ENCODE peak calls at places on chromosome 7, in five cellular contexts. Z is GM12878, R is HepG2, A is HCT116, O is H1. U is an unnamed sample.

GRCh38 chr7:110514973-110515372 is 576.0 kb upstream of the LRRN3 start:
- DNase-seq in A (no peak), R (no peak), Z (no peak), O (no peak), U (no peak)

GRCh38 chr7:8442814-8443304 is 9.4 kb downstream of the NXPH1 start:
- DNase-seq in A (no peak), Z (no peak), O (no peak), R (no peak), U (peak; percentile 65)

GRCh38 chr7:133314084-133314483 is 61.2 kb downstream of the EXOC4 start:
- DNase-seq in R (no peak), Z (no peak), O (no peak), A (no peak), U (no peak)

GRCh38 chr7:91875851-91876250 is 4.7 kb downstream of the MTERF1 start:
- DNase-seq in A (no peak), O (no peak), R (no peak), Z (no peak), U (no peak)

GRCh38 chr7:158194365-158194900 is 393.2 kb downstream of the PTPRN2 start:
- DNase-seq in Z (no peak), R (no peak), A (no peak), O (no peak), U (peak; percentile 5)

GRCh38 chr7:44767134-44767911 is 18.7 kb downstream of the ZMIZ2 start:
- DNase-seq in Z (no peak), A (no peak), O (no peak), R (no peak), U (no peak)

GRCh38 chr7:209846-210245 is 17.5 kb downstream of the FAM20C start:
- DNase-seq in A (no peak), O (no peak), R (no peak), Z (no peak), U (no peak)

GRCh38 chr7:158924956-158925355 is 68.6 kb downstream of the DYNC2I1 start:
- DNase-seq in Z (no peak), R (no peak), O (no peak), A (no peak), U (no peak)

GRCh38 chr7:142349670-142350405 is 92.0 kb upstream of the PRSS58 start:
- DNase-seq in A (no peak), Z (no peak), R (no peak), O (no peak), U (no peak)

GRCh38 chr7:112798199-112799159 is 8.3 kb upstream of the TMEM168 start:
- DNase-seq in Z (no peak), O (no peak), R (no peak), A (no peak), U (no peak)

DNA sequence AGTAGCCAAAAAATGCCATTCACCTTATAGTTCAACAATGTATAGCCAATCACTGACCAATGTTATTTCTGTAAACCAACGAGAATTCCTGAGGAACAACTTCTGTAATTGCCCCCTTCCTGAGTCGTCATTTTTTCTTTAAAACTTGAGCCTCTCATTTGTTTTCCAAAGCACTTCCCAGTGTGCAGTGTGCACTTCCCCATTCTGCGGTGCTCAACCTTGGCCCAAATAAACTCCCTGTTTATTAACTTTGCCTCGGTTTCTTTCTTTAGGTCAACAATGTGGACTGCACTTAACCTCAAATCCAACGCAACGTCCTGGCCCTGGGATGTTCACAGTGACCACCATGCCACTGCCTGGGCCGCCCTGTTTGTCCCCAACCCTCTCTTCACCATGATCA is 15.0 kb downstream of the PKD1L1 start:
- DNase-seq in O (no peak), Z (no peak), A (no peak), R (no peak), U (no peak)
- TF ChIP-seq SIN3A in O (no peak), Z (no peak), A (no peak), R (no peak), U (no peak)

DNA sequence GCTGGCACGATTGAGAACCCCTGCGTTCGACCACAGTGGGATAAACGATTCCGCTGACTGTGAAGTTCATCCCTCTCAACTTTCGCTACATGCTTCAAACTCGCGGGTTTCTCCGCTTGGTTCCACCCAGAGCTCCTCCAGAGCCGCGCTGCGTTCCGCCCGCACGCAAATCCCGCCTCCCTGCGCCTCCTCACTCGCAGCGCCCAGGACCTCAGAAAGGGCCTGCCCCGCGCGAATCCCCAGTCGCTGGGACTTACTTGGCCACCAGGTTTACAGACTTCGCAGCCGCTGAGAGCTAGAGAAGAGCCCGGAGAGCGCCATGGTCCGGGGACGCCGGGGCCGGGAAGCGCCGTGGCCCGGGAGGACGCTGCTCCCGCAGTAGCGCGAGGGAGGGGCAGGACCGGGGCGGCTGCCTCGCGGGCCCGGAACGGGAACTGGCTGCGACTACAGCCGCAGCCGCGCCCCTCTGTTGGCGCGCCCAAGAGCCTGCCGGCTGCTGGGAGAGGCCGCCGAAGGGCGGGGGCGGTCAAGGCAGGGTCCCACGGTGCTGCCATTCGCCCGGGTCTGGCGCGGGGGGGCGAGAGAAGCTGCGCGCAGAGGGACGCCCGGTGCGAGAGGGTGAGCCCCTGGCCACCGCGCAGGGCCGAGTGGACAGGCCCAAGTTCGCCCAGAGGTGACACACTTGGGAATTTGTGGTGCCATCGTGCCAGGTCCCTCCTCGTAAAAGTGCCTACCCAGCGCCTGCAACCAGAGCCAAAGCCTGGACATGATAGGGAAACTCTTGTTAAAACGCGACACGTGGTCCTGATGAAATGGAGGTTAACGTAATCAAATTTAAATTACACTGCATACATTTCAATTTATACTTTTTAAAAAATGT is at the start of gene NOD1:
- DNase-seq in A (peak; percentile 44), O (peak; percentile 10), Z (no peak), R (peak; percentile 40), U (peak; percentile 83)
- TF ChIP-seq POLR2A in A (no peak), O (peak; percentile 40), Z (peak; percentile 92), R (peak; percentile 57), U (peak; percentile 86)

GRCh38 chr7:28151965-28152364 is 28.6 kb downstream of the JAZF1 start:
- DNase-seq in Z (peak; percentile 59), A (no peak), O (no peak), R (no peak), U (no peak)
- TF ChIP-seq SIN3A in Z (no peak), A (no peak), O (no peak), R (no peak), U (no peak)

GRCh38 chr7:39732837-39733804 is 109.7 kb downstream of the RALA start:
- DNase-seq in Z (peak; percentile 95), O (peak; percentile 94), R (peak; percentile 68), A (peak; percentile 87), U (peak; percentile 90)
- TF ChIP-seq POLR2A in Z (peak; percentile 91), O (peak; percentile 61), R (no peak), A (no peak), U (peak; percentile 63)

GRCh38 chr7:156612930-156613329 is 27.6 kb upstream of the RNF32 start:
- DNase-seq in A (no peak), R (no peak), Z (peak; percentile 55), O (no peak), U (no peak)
- TF ChIP-seq SIN3A in A (no peak), R (no peak), Z (no peak), O (no peak), U (no peak)

DNA sequence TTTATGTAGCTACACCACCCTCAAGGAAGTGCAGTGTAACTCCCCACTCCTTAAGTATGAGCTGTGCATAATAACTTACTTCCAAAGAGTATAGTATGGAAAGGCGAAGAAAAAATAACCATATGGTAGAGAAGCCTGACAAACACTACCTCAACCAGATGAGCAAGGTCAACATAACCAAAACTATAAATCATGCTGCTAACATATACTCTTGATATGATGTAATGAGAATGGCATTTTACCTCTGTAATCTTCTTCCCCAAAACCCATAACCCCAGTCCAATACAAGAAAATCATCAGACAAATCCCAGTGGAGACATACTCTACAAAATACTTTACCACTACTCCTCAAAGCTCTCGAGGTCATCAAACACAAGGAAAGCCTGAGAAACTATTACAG is 15.8 kb downstream of the OSBPL3 start:
- DNase-seq in Z (no peak), A (no peak), R (no peak), O (no peak), U (no peak)
- TF ChIP-seq POLR2A in Z (no peak), A (no peak), R (no peak), O (no peak), U (no peak)

U was measured in K562.